ENCODE peak calls at places on chromosome 4, in six cellular contexts. K is LHCN-M2, A is ovary, Z is H4, R is hippocampal formation, U is amniotic stem cell. P is an unnamed sample.

GRCh38 chr4:2816401-2816954 is 23.6 kb downstream of the SH3BP2 start:
- DNase-seq in A (no peak), K (no peak), Z (no peak), R (no peak), U (no peak), P (no peak)

GRCh38 chr4:55758081-55758480 is 61.5 kb upstream of the EXOC1L start:
- DNase-seq in A (no peak), R (no peak), U (no peak), K (peak; percentile 65), Z (no peak), P (no peak)

GRCh38 chr4:128950796-128951195 is 141.3 kb downstream of the JADE1 start:
- DNase-seq in Z (no peak), A (no peak), R (no peak), K (no peak), U (no peak), P (no peak)

GRCh38 chr4:94897023-94897422 is 139.3 kb downstream of the BMPR1B start:
- DNase-seq in A (no peak), R (no peak), U (no peak), K (no peak), Z (no peak), P (no peak)

GRCh38 chr4:166065324-166065723 is 192.3 kb downstream of the TLL1 start:
- DNase-seq in Z (no peak), U (no peak), K (no peak), R (no peak), A (no peak), P (no peak)

GRCh38 chr4:37891221-37892159 is 606 bp downstream of the TBC1D1 start:
- DNase-seq in A (peak; percentile 58), U (no peak), Z (no peak), K (peak; percentile 13), R (no peak), P (no peak)

GRCh38 chr4:126364290-126364978 is 1049.7 kb downstream of the FAT4 start:
- DNase-seq in A (no peak), R (no peak), K (peak; percentile 78), U (no peak), Z (peak; percentile 8), P (no peak)

GRCh38 chr4:77007358-77008230 is 58.0 kb downstream of the SEPTIN11 start:
- DNase-seq in K (peak; percentile 86), R (no peak), A (no peak), Z (peak; percentile 86), U (peak; percentile 55), P (no peak)

GRCh38 chr4:8906991-8907595 is 35.5 kb upstream of the HMX1 start:
- DNase-seq in A (peak; percentile 10), Z (no peak), R (no peak), K (no peak), U (no peak), P (no peak)

GRCh38 chr4:107736924-107737448 is 17.0 kb upstream of the PAPSS1 start:
- DNase-seq in U (no peak), R (peak; percentile 31), A (no peak), Z (peak; percentile 32), K (peak; percentile 52), P (peak; percentile 59)

GRCh38 chr4:99202536-99202935 is 16.5 kb downstream of the ADH6 start:
- DNase-seq in U (no peak), K (no peak), A (peak; percentile 73), Z (no peak), R (no peak), P (no peak)

GRCh38 chr4:51835854-51836253 is 7.1 kb upstream of the DCUN1D4 start:
- DNase-seq in U (no peak), K (no peak), A (no peak), R (no peak), Z (no peak), P (no peak)

GRCh38 chr4:65592089-65592488 is 78.2 kb downstream of the EPHA5 start:
- DNase-seq in U (no peak), R (no peak), A (no peak), K (no peak), Z (no peak), P (no peak)

GRCh38 chr4:162909952-162910351 is 256.7 kb downstream of the NAF1 start:
- DNase-seq in K (no peak), Z (peak; percentile 29), A (no peak), U (no peak), R (no peak), P (no peak)